ENCODE peak calls at places on chromosomes 16 and 17, in seven cellular contexts. V, F, U, A, P, G and N are unnamed samples.

GRCh38 chr17:14302421-14303099 is 1.7 kb downstream of the HS3ST3B1 start:
- DNase-seq in V (peak; percentile 94), F (no peak), U (peak; percentile 86), A (peak; percentile 96), P (peak; percentile 83), G (peak; percentile 85), N (no peak)

GRCh38 chr17:2033128-2033527 is 3.2 kb downstream of the DPH1 start:
- DNase-seq in V (no peak), F (no peak), U (no peak), A (no peak), P (no peak), G (no peak), N (no peak)

GRCh38 chr16:89545044-89545830 is 15.2 kb upstream of the RPL13 start:
- DNase-seq in V (no peak), F (no peak), U (no peak), A (no peak), P (no peak), G (no peak), N (no peak)

GRCh38 chr16:19515765-19516164 is 6.1 kb downstream of the GDE1 start:
- DNase-seq in V (no peak), F (no peak), U (no peak), A (no peak), P (no peak), G (no peak), N (no peak)

GRCh38 chr17:27755706-27756466 is 44.4 kb downstream of the NOS2 start:
- DNase-seq in V (no peak), F (no peak), U (no peak), A (peak; percentile 66), P (no peak), G (no peak), N (no peak)

GRCh38 chr17:601462-602303 is 113.0 kb downstream of the VPS53 start:
- DNase-seq in V (peak; percentile 32), F (no peak), U (peak; percentile 80), A (peak; percentile 81), P (no peak), G (peak; percentile 43), N (no peak)

GRCh38 chr16:80573700-80574120 is 32.9 kb downstream of the DYNLRB2 start:
- DNase-seq in V (no peak), F (no peak), U (no peak), A (no peak), P (no peak), G (no peak), N (no peak)

GRCh38 chr17:1142503-1143095 is 37.2 kb downstream of the ABR start:
- DNase-seq in V (no peak), F (no peak), U (no peak), A (no peak), P (peak; percentile 59), G (no peak), N (no peak)

GRCh38 chr17:5809056-5809455 is 224.7 kb upstream of the NLRP1 start:
- DNase-seq in V (no peak), F (no peak), U (no peak), A (peak; percentile 31), P (no peak), G (no peak), N (no peak)

GRCh38 chr16:53654946-53655345 is 48.7 kb downstream of the RPGRIP1L start:
- DNase-seq in V (no peak), F (no peak), U (no peak), A (no peak), P (no peak), G (no peak), N (no peak)

GRCh38 chr17:17129466-17129865 is 76.7 kb downstream of the PLD6 start:
- DNase-seq in V (no peak), F (no peak), U (no peak), A (no peak), P (peak; percentile 50), G (no peak), N (no peak)

GRCh38 chr16:79707867-79708266 is 107.3 kb upstream of the MAF start:
- DNase-seq in V (no peak), F (peak; percentile 25), U (peak; percentile 73), A (peak; percentile 94), P (peak; percentile 82), G (peak; percentile 33), N (no peak)

GRCh38 chr17:40095944-40096791 is 4.2 kb downstream of the NR1D1 start:
- DNase-seq in V (no peak), F (no peak), U (no peak), A (no peak), P (peak; percentile 61), G (peak; percentile 76), N (no peak)

GRCh38 chr17:57696050-57696449 is 49.0 kb downstream of the CCDC182 start:
- DNase-seq in V (no peak), F (no peak), U (no peak), A (no peak), P (no peak), G (no peak), N (no peak)

GRCh38 chr17:8223356-8224063 is 13.1 kb upstream of the AURKB start:
- DNase-seq in V (peak; percentile 76), F (no peak), U (peak; percentile 62), A (peak; percentile 94), P (peak; percentile 76), G (peak; percentile 81), N (no peak)

GRCh38 chr16:19926449-19927390 is 42.1 kb upstream of the GPRC5B start:
- DNase-seq in V (no peak), F (no peak), U (peak; percentile 48), A (no peak), P (no peak), G (no peak), N (peak; percentile 39)

GRCh38 chr16:66274335-66275110 is 92.0 kb upstream of the CDH5 start:
- DNase-seq in V (no peak), F (no peak), U (peak; percentile 67), A (peak; percentile 74), P (no peak), G (no peak), N (no peak)

GRCh38 chr16:77499373-77500285 is 64.8 kb upstream of the ADAMTS18 start:
- DNase-seq in V (no peak), F (no peak), U (peak; percentile 43), A (no peak), P (peak; percentile 37), G (peak; percentile 2), N (no peak)

GRCh38 chr17:29645516-29646051 is 22.9 kb upstream of the CORO6 start:
- DNase-seq in V (no peak), F (peak; percentile 54), U (peak; percentile 96), A (peak; percentile 95), P (peak; percentile 83), G (peak; percentile 36), N (no peak)

GRCh38 chr17:61670691-61671090 is 79.7 kb upstream of the NACA2 start:
- DNase-seq in V (no peak), F (no peak), U (no peak), A (no peak), P (no peak), G (no peak), N (no peak)

DNA sequence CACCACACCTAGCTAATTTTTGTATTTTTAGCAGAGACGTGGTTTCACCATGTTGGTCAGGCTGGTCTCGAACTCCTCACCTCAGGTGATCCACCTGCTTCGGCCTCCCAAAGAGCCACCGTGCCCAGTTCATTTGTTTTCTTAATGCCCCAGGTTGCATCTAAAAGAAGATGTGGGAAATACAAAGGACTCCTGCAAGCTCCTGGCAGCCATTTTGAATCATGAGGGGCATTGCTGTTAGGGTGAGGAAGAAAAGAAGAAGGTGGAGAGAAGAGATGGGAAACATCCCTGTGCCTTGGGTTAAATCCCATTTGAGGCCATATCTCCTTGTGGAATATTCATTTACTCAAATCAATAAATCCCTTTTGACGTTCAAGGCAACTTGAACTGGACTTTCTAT is 365.3 kb upstream of the ERCC4 start:
- DNase-seq in V (no peak), F (no peak), U (no peak), A (no peak), P (no peak), G (no peak), N (no peak)
- TF ChIP-seq CTCF in V (no peak), F (no peak), U (no peak), A (no peak), P (no peak), G (no peak), N (no peak)

GRCh38 chr17:50219345-50219744 is 17.9 kb upstream of the COL1A1 start:
- DNase-seq in V (no peak), F (no peak), U (peak; percentile 89), A (no peak), P (no peak), G (no peak), N (no peak)
- H3K4me3 ChIP-seq in V (no peak overlapping the region), F (no peak overlapping the region), U (peak overlapping the region; percentile 24), A (no peak overlapping the region), P (no peak overlapping the region), G (no peak overlapping the region), N (peak overlapping the region; percentile 10)

GRCh38 chr16:69138608-69139007 is 6.2 kb downstream of the UTP4 start:
- DNase-seq in V (no peak), F (no peak), U (no peak), A (no peak), P (no peak), G (no peak), N (no peak)
- TF ChIP-seq CTCF in V (no peak), F (no peak), U (no peak), A (no peak), P (no peak), G (no peak), N (no peak)

GRCh38 chr17:76542566-76542971 is 2.7 kb downstream of the PRCD start:
- DNase-seq in V (no peak), F (no peak), U (no peak), A (peak; percentile 83), P (no peak), G (no peak), N (no peak)

GRCh38 chr17:76542984-76543383 is 3.1 kb downstream of the PRCD start:
- DNase-seq in V (no peak), F (no peak), U (no peak), A (no peak), P (no peak), G (no peak), N (no peak)

GRCh38 chr17:76540381-76541300 is 797 bp downstream of the PRCD start:
- DNase-seq in V (peak; percentile 96), F (peak; percentile 86), U (peak; percentile 95), A (peak; percentile 98), P (peak; percentile 93), G (peak; percentile 89), N (peak; percentile 95)

GRCh38 chr17:76543482-76544122 is 3.8 kb downstream of the PRCD start:
- DNase-seq in V (no peak), F (no peak), U (no peak), A (no peak), P (no peak), G (no peak), N (no peak)

DNA sequence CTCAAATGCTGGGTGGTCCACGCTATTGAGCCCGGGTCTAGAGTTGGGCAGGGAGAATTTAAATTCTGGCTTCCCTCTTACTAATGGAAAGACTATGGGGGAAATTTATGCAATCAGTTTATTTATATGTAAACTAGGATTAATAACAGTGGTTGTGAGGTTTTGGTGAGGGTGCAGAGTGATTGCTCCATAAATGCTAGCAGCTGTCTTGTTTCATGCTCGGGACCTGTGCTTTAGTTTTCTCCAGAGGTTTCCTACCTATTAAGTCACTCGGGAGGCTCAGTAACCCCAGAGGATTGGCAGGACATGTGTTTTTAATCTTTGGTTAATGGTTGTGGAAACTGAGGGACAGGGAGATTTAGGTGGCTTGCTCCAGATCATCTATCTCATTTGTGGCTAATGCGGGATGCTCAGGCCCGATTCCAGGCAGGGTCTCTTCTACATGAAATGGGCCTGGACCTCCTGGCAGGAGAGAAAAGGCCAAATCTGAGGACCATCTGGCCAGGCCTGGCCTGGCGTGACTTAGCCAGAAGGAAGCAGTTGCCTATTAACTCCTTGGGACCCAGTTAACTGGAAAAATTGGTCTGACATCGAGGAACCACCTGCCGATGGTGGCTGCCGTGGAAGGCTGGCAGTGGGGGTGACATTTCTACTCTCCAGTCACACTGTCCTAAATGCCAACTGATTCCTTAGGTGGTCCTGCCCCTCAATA is 2.1 kb downstream of the PRCD start:
- DNase-seq in V (no peak), F (no peak), U (no peak), A (no peak), P (no peak), G (no peak), N (no peak)
- H3K4me3 ChIP-seq in V (no peak overlapping the region), F (no peak overlapping the region), U (no peak overlapping the region), A (no peak overlapping the region), P (no peak overlapping the region), G (no peak overlapping the region), N (no peak overlapping the region)